ENCODE peak calls at places on chromosomes 2 and 18, in seven cellular contexts. One of them, this sample, is unnamed.

GRCh38 chr2:41881249-41881648 is 166.6 kb upstream of the PKDCC start:
- DNase-seq in H9: no peak
- DNase-seq in neuronal stem cell: no peak
- DNase-seq in trophoblast cell: no peak
- DNase-seq in H1: no peak
- DNase-seq in IMR-90: peak; percentile 33
- DNase-seq in mesenchymal stem cell: peak; percentile 62
- DNase-seq in this sample: no peak

GRCh38 chr18:3180325-3180724 is 39.4 kb downstream of the MYOM1 start:
- DNase-seq in H9: no peak
- DNase-seq in neuronal stem cell: peak; percentile 47
- DNase-seq in trophoblast cell: no peak
- DNase-seq in H1: no peak
- DNase-seq in IMR-90: peak; percentile 28
- DNase-seq in mesenchymal stem cell: peak; percentile 31
- DNase-seq in this sample: peak; percentile 89

GRCh38 chr2:145652992-145653545 is 1133.2 kb upstream of the ZEB2 start:
- DNase-seq in H9: no peak
- DNase-seq in neuronal stem cell: no peak
- DNase-seq in trophoblast cell: peak; percentile 39
- DNase-seq in H1: no peak
- DNase-seq in IMR-90: peak; percentile 95
- DNase-seq in mesenchymal stem cell: peak; percentile 91
- DNase-seq in this sample: no peak

GRCh38 chr2:36485521-36485920 is 112.4 kb downstream of the FEZ2 start:
- DNase-seq in H9: no peak
- DNase-seq in neuronal stem cell: no peak
- DNase-seq in trophoblast cell: no peak
- DNase-seq in H1: no peak
- DNase-seq in IMR-90: peak; percentile 94
- DNase-seq in mesenchymal stem cell: peak; percentile 54
- DNase-seq in this sample: no peak

GRCh38 chr2:118539290-118539689 is 308.2 kb downstream of the EN1 start:
- DNase-seq in H9: peak; percentile 57
- DNase-seq in neuronal stem cell: no peak
- DNase-seq in trophoblast cell: peak; percentile 19
- DNase-seq in H1: peak; percentile 56
- DNase-seq in IMR-90: peak; percentile 34
- DNase-seq in mesenchymal stem cell: no peak
- DNase-seq in this sample: peak; percentile 53

GRCh38 chr2:240224676-240225075 is 84.2 kb upstream of the OTOS start:
- DNase-seq in H9: no peak
- DNase-seq in neuronal stem cell: no peak
- DNase-seq in trophoblast cell: peak; percentile 97
- DNase-seq in H1: no peak
- DNase-seq in IMR-90: peak; percentile 84
- DNase-seq in mesenchymal stem cell: peak; percentile 17
- DNase-seq in this sample: no peak

GRCh38 chr2:47357475-47357874 is 45.5 kb upstream of the MSH2 start:
- DNase-seq in H9: no peak
- DNase-seq in neuronal stem cell: no peak
- DNase-seq in trophoblast cell: no peak
- DNase-seq in H1: no peak
- DNase-seq in IMR-90: peak; percentile 68
- DNase-seq in mesenchymal stem cell: peak; percentile 86
- DNase-seq in this sample: peak; percentile 90

GRCh38 chr2:153195342-153195741 is 283.2 kb downstream of the RPRM start:
- DNase-seq in H9: no peak
- DNase-seq in neuronal stem cell: no peak
- DNase-seq in trophoblast cell: peak; percentile 42
- DNase-seq in H1: no peak
- DNase-seq in IMR-90: no peak
- DNase-seq in mesenchymal stem cell: no peak
- DNase-seq in this sample: no peak

GRCh38 chr2:20499387-20499786 is 52.5 kb downstream of the RHOB start:
- DNase-seq in H9: no peak
- DNase-seq in neuronal stem cell: no peak
- DNase-seq in trophoblast cell: no peak
- DNase-seq in H1: no peak
- DNase-seq in IMR-90: no peak
- DNase-seq in mesenchymal stem cell: no peak
- DNase-seq in this sample: no peak

GRCh38 chr2:71299507-71299906 is 32.1 kb upstream of the ZNF638 start:
- DNase-seq in H9: no peak
- DNase-seq in neuronal stem cell: peak; percentile 20
- DNase-seq in trophoblast cell: peak; percentile 70
- DNase-seq in H1: no peak
- DNase-seq in IMR-90: peak; percentile 36
- DNase-seq in mesenchymal stem cell: peak; percentile 42
- DNase-seq in this sample: peak; percentile 38

GRCh38 chr18:76401496-76401895 is 93.5 kb downstream of the ZNF516 start:
- DNase-seq in H9: no peak
- DNase-seq in neuronal stem cell: no peak
- DNase-seq in trophoblast cell: peak; percentile 35
- DNase-seq in H1: no peak
- DNase-seq in IMR-90: no peak
- DNase-seq in mesenchymal stem cell: no peak
- DNase-seq in this sample: no peak

GRCh38 chr18:67043276-67043675 is 439.4 kb upstream of the CDH19 start:
- DNase-seq in H9: peak; percentile 46
- DNase-seq in neuronal stem cell: no peak
- DNase-seq in trophoblast cell: no peak
- DNase-seq in H1: peak; percentile 51
- DNase-seq in IMR-90: no peak
- DNase-seq in mesenchymal stem cell: no peak
- DNase-seq in this sample: no peak

GRCh38 chr2:44169155-44169898 is 652 bp downstream of the PPM1B start:
- DNase-seq in H9: no peak
- DNase-seq in neuronal stem cell: peak; percentile 21
- DNase-seq in trophoblast cell: peak; percentile 55
- DNase-seq in H1: peak; percentile 66
- DNase-seq in IMR-90: peak; percentile 37
- DNase-seq in mesenchymal stem cell: peak; percentile 67
- DNase-seq in this sample: peak; percentile 70

GRCh38 chr2:535222-535621 is 142.0 kb downstream of the TMEM18 start:
- DNase-seq in H9: no peak
- DNase-seq in neuronal stem cell: no peak
- DNase-seq in trophoblast cell: peak; percentile 24
- DNase-seq in H1: no peak
- DNase-seq in IMR-90: no peak
- DNase-seq in mesenchymal stem cell: no peak
- DNase-seq in this sample: peak; percentile 5

GRCh38 chr2:196591621-196592022 is 47.9 kb upstream of the CCDC150 start:
- DNase-seq in H9: no peak
- DNase-seq in neuronal stem cell: no peak
- DNase-seq in trophoblast cell: no peak
- DNase-seq in H1: no peak
- DNase-seq in IMR-90: no peak
- DNase-seq in mesenchymal stem cell: no peak
- DNase-seq in this sample: peak; percentile 26

GRCh38 chr2:162297925-162298552 is 20.4 kb downstream of the IFIH1 start:
- DNase-seq in H9: no peak
- DNase-seq in neuronal stem cell: peak; percentile 76
- DNase-seq in trophoblast cell: peak; percentile 95
- DNase-seq in H1: peak; percentile 70
- DNase-seq in IMR-90: peak; percentile 81
- DNase-seq in mesenchymal stem cell: peak; percentile 81
- DNase-seq in this sample: peak; percentile 76

GRCh38 chr2:101814752-101815151 is 117.2 kb downstream of the MAP4K4 start:
- DNase-seq in H9: no peak
- DNase-seq in neuronal stem cell: no peak
- DNase-seq in trophoblast cell: no peak
- DNase-seq in H1: no peak
- DNase-seq in IMR-90: no peak
- DNase-seq in mesenchymal stem cell: no peak
- DNase-seq in this sample: no peak

GRCh38 chr2:85435986-85436835 is 17.7 kb downstream of the SH2D6 start:
- DNase-seq in H9: no peak
- DNase-seq in neuronal stem cell: no peak
- DNase-seq in trophoblast cell: no peak
- DNase-seq in H1: no peak
- DNase-seq in IMR-90: no peak
- DNase-seq in mesenchymal stem cell: no peak
- DNase-seq in this sample: peak; percentile 69

GRCh38 chr2:5560981-5561380 is 131.2 kb upstream of the SOX11 start:
- DNase-seq in H9: no peak
- DNase-seq in neuronal stem cell: no peak
- DNase-seq in trophoblast cell: no peak
- DNase-seq in H1: no peak
- DNase-seq in IMR-90: peak; percentile 83
- DNase-seq in mesenchymal stem cell: peak; percentile 25
- DNase-seq in this sample: no peak

GRCh38 chr2:220157312-220157711 is 529.9 kb downstream of the SLC4A3 start:
- DNase-seq in H9: peak; percentile 33
- DNase-seq in neuronal stem cell: no peak
- DNase-seq in trophoblast cell: peak; percentile 15
- DNase-seq in H1: no peak
- DNase-seq in IMR-90: no peak
- DNase-seq in mesenchymal stem cell: no peak
- DNase-seq in this sample: peak; percentile 54

GRCh38 chr2:55351672-55352071 is 68.0 kb downstream of the CCDC88A start:
- DNase-seq in H9: no peak
- DNase-seq in neuronal stem cell: no peak
- DNase-seq in trophoblast cell: no peak
- DNase-seq in H1: no peak
- DNase-seq in IMR-90: no peak
- DNase-seq in mesenchymal stem cell: no peak
- DNase-seq in this sample: no peak

GRCh38 chr2:42132066-42132965 is 36.8 kb upstream of the EML4 start:
- DNase-seq in H9: no peak
- DNase-seq in neuronal stem cell: no peak
- DNase-seq in trophoblast cell: peak; percentile 72
- DNase-seq in H1: no peak
- DNase-seq in IMR-90: peak; percentile 92
- DNase-seq in mesenchymal stem cell: peak; percentile 90
- DNase-seq in this sample: no peak

GRCh38 chr2:33275689-33276444 is 200.6 kb upstream of the RASGRP3 start:
- DNase-seq in H9: no peak
- DNase-seq in neuronal stem cell: no peak
- DNase-seq in trophoblast cell: peak; percentile 19
- DNase-seq in H1: no peak
- DNase-seq in IMR-90: peak; percentile 96
- DNase-seq in mesenchymal stem cell: peak; percentile 97
- DNase-seq in this sample: no peak

GRCh38 chr2:102942098-102942497 is 180.3 kb downstream of the TMEM182 start:
- DNase-seq in H9: no peak
- DNase-seq in neuronal stem cell: no peak
- DNase-seq in trophoblast cell: no peak
- DNase-seq in H1: no peak
- DNase-seq in IMR-90: no peak
- DNase-seq in mesenchymal stem cell: no peak
- DNase-seq in this sample: no peak
- H4K8ac ChIP-seq in H9: no peak overlapping the region
- H4K8ac ChIP-seq in neuronal stem cell: no peak overlapping the region
- H4K8ac ChIP-seq in trophoblast cell: no peak overlapping the region
- H4K8ac ChIP-seq in H1: no peak overlapping the region
- H4K8ac ChIP-seq in IMR-90: no peak overlapping the region
- H4K8ac ChIP-seq in mesenchymal stem cell: no peak overlapping the region
- H4K8ac ChIP-seq in this sample: no peak overlapping the region

DNA sequence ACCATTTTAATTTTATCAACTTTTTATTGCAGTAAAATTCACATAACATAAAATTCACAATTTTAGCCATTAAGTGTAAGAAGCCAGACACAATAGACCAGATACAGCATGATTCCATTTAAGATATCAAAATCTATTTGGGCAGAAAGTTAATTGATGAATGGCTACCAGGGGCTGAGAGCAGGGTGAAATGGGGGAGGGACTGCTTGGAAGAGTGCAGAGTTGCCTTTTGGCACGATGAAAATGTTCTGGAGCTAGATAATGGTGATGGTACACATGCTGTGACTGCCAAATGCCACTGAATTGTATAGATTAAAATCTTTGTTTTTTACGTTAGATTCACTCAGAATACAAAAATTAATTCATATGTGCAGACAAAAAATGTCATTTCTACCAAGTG is 289.3 kb upstream of the HNMT start:
- DNase-seq in H9: no peak
- DNase-seq in neuronal stem cell: no peak
- DNase-seq in trophoblast cell: no peak
- DNase-seq in H1: no peak
- DNase-seq in IMR-90: no peak
- DNase-seq in mesenchymal stem cell: no peak
- DNase-seq in this sample: no peak
- H3K4ac ChIP-seq in H9: no peak overlapping the region
- H3K4ac ChIP-seq in neuronal stem cell: no peak overlapping the region
- H3K4ac ChIP-seq in trophoblast cell: no peak overlapping the region
- H3K4ac ChIP-seq in H1: no peak overlapping the region
- H3K4ac ChIP-seq in IMR-90: no peak overlapping the region
- H3K4ac ChIP-seq in mesenchymal stem cell: no peak overlapping the region
- H3K4ac ChIP-seq in this sample: no peak overlapping the region

GRCh38 chr2:222142027-222142426 is 156.8 kb downstream of the PAX3 start:
- DNase-seq in H9: no peak
- DNase-seq in neuronal stem cell: no peak
- DNase-seq in trophoblast cell: peak; percentile 17
- DNase-seq in H1: no peak
- DNase-seq in IMR-90: no peak
- DNase-seq in mesenchymal stem cell: no peak
- DNase-seq in this sample: peak; percentile 93
- H2AK5ac ChIP-seq in H9: no peak overlapping the region
- H2AK5ac ChIP-seq in neuronal stem cell: no peak overlapping the region
- H2AK5ac ChIP-seq in trophoblast cell: no peak overlapping the region
- H2AK5ac ChIP-seq in H1: no peak overlapping the region
- H2AK5ac ChIP-seq in IMR-90: no peak overlapping the region
- H2AK5ac ChIP-seq in mesenchymal stem cell: no peak overlapping the region
- H2AK5ac ChIP-seq in this sample: no peak overlapping the region

GRCh38 chr2:121409388-121409787 is 121.3 kb upstream of the RNU4ATAC start:
- DNase-seq in H9: no peak
- DNase-seq in neuronal stem cell: no peak
- DNase-seq in trophoblast cell: no peak
- DNase-seq in H1: no peak
- DNase-seq in IMR-90: no peak
- DNase-seq in mesenchymal stem cell: no peak
- DNase-seq in this sample: no peak

GRCh38 chr2:121408641-121409040 is 122.0 kb upstream of the RNU4ATAC start:
- DNase-seq in H9: no peak
- DNase-seq in neuronal stem cell: no peak
- DNase-seq in trophoblast cell: no peak
- DNase-seq in H1: no peak
- DNase-seq in IMR-90: peak; percentile 82
- DNase-seq in mesenchymal stem cell: no peak
- DNase-seq in this sample: no peak

GRCh38 chr2:121415727-121416126 is 115.0 kb upstream of the RNU4ATAC start:
- DNase-seq in H9: no peak
- DNase-seq in neuronal stem cell: no peak
- DNase-seq in trophoblast cell: no peak
- DNase-seq in H1: no peak
- DNase-seq in IMR-90: no peak
- DNase-seq in mesenchymal stem cell: no peak
- DNase-seq in this sample: no peak

GRCh38 chr2:121417826-121418225 is 112.9 kb upstream of the RNU4ATAC start:
- DNase-seq in H9: no peak
- DNase-seq in neuronal stem cell: no peak
- DNase-seq in trophoblast cell: no peak
- DNase-seq in H1: no peak
- DNase-seq in IMR-90: no peak
- DNase-seq in mesenchymal stem cell: no peak
- DNase-seq in this sample: no peak

DNA sequence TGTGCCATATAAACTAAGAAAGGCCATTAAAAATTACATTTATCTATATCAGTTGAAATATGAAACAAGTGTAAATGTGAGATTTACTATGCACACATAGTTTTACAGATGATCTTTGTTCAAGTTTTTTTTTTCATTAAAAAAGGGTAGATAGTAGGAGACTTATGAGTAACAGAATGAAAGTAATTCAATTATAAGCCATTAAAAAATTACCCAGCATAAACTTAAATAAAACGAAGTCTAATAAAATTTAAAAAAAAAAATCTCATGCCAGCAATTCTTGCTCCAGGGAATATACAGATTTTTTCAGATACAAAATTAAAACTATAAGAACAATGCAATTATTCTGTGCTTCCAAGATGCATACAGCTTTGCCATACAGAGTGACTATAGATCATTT is 118.3 kb upstream of the RNU4ATAC start:
- DNase-seq in H9: no peak
- DNase-seq in neuronal stem cell: no peak
- DNase-seq in trophoblast cell: no peak
- DNase-seq in H1: no peak
- DNase-seq in IMR-90: no peak
- DNase-seq in mesenchymal stem cell: no peak
- DNase-seq in this sample: no peak
- H4K8ac ChIP-seq in H9: no peak overlapping the region
- H4K8ac ChIP-seq in neuronal stem cell: no peak overlapping the region
- H4K8ac ChIP-seq in trophoblast cell: no peak overlapping the region
- H4K8ac ChIP-seq in H1: no peak overlapping the region
- H4K8ac ChIP-seq in IMR-90: no peak overlapping the region
- H4K8ac ChIP-seq in mesenchymal stem cell: no peak overlapping the region
- H4K8ac ChIP-seq in this sample: no peak overlapping the region